ENCODE peak calls at places on chromosomes 5 and 9, in eight cellular contexts. A is IMR-90, F is astrocyte of the spinal cord, E is MM.1S, D is hepatocyte, R is A549, I is upper lobe of left lung, P is HFF-Myc. U is an unnamed sample.

GRCh38 chr9:89850633-89851325 is 246.0 kb downstream of the GADD45G start:
- DNase-seq in F (peak), I (no peak), D (peak), A (peak), P (no peak), E (no peak), R (no peak), U (no peak)

GRCh38 chr9:128094166-128094949 is 26.3 kb downstream of the SLC25A25 start:
- DNase-seq in D (peak), F (peak), E (no peak), I (no peak), P (peak), A (peak), R (peak), U (peak)

GRCh38 chr9:20754556-20754955 is 70.5 kb downstream of the FOCAD start:
- DNase-seq in I (no peak), R (no peak), P (no peak), D (no peak), E (no peak), F (peak), A (peak), U (no peak)

GRCh38 chr9:137294684-137295312 is 7.3 kb downstream of the NRARP start:
- DNase-seq in A (peak), D (peak), R (no peak), E (no peak), P (no peak), I (peak), F (peak), U (no peak)

GRCh38 chr9:118992813-118993747 is 376.2 kb downstream of the BRINP1 start:
- DNase-seq in F (no peak), I (no peak), R (no peak), A (no peak), D (peak), E (no peak), P (no peak), U (no peak)

GRCh38 chr5:43839218-43839617 is 236.2 kb downstream of the NNT start:
- DNase-seq in P (peak), F (peak), I (no peak), R (no peak), E (no peak), A (peak), D (no peak), U (no peak)

GRCh38 chr9:109986423-109987055 is 206.5 kb downstream of the PALM2AKAP2 start:
- DNase-seq in R (no peak), D (no peak), F (peak), P (peak), E (no peak), I (no peak), A (peak), U (no peak)

GRCh38 chr9:133762488-133763271 is 24.5 kb upstream of the SARDH start:
- DNase-seq in A (no peak), I (peak), F (no peak), E (no peak), D (no peak), R (no peak), P (no peak), U (no peak)

GRCh38 chr9:20854444-20854843 is 170.4 kb downstream of the FOCAD start:
- DNase-seq in E (no peak), A (peak), P (no peak), I (no peak), F (peak), D (no peak), R (no peak), U (no peak)

GRCh38 chr9:133918123-133918813 is 73.9 kb downstream of the VAV2 start:
- DNase-seq in A (peak), R (no peak), E (no peak), I (no peak), D (no peak), P (no peak), F (no peak), U (no peak)

GRCh38 chr5:147821791-147822190 is 9.7 kb downstream of the SPINK1 start:
- DNase-seq in A (no peak), F (no peak), E (no peak), I (no peak), R (no peak), D (no peak), P (no peak), U (no peak)

GRCh38 chr9:137301086-137301947 is 754 bp downstream of the NRARP start:
- DNase-seq in E (no peak), D (peak), A (peak), R (no peak), F (peak), I (peak), P (no peak), U (no peak)

GRCh38 chr9:110076894-110077725 is 130.8 kb downstream of the C9orf152 start:
- DNase-seq in I (no peak), D (no peak), F (peak), A (peak), P (no peak), R (no peak), E (no peak), U (no peak)

GRCh38 chr9:21479152-21479702 is 2.9 kb downstream of the IFNE start:
- DNase-seq in A (no peak), D (no peak), R (no peak), P (no peak), E (no peak), F (no peak), I (no peak), U (no peak)

GRCh38 chr5:181035991-181036815 is 3.9 kb upstream of the BTNL9 start:
- DNase-seq in F (no peak), R (no peak), I (no peak), A (no peak), P (no peak), E (no peak), D (no peak), U (no peak)

GRCh38 chr9:36900136-36900855 is 133.8 kb downstream of the PAX5 start:
- DNase-seq in P (no peak), I (no peak), A (no peak), E (no peak), R (no peak), F (no peak), D (no peak), U (no peak)

GRCh38 chr5:142015781-142016533 is 3.1 kb upstream of the GNPDA1 start:
- DNase-seq in R (no peak), F (peak), D (peak), P (no peak), A (peak), E (peak), I (no peak), U (no peak)

GRCh38 chr5:23330726-23331125 is 176.7 kb upstream of the PRDM9 start:
- DNase-seq in E (no peak), F (no peak), D (no peak), I (no peak), A (no peak), R (no peak), P (no peak), U (no peak)

GRCh38 chr5:65913519-65913918 is 12.9 kb upstream of the ERBIN start:
- DNase-seq in E (no peak), I (no peak), A (peak), F (peak), P (no peak), D (no peak), R (no peak), U (no peak)

GRCh38 chr9:68685770-68686169 is 19.3 kb upstream of the PIP5K1B start:
- DNase-seq in E (peak), D (no peak), P (no peak), F (no peak), R (peak), I (no peak), A (no peak), U (peak)

GRCh38 chr9:93267681-93268505 is 84.0 kb downstream of the WNK2 start:
- DNase-seq in I (peak), F (no peak), P (no peak), E (no peak), D (peak), R (no peak), A (no peak), U (peak)

GRCh38 chr9:114046876-114047275 is 31.2 kb downstream of the AMBP start:
- DNase-seq in P (peak), E (no peak), R (no peak), D (no peak), A (peak), F (no peak), I (no peak), U (no peak)

GRCh38 chr5:1363160-1363559 is 18.3 kb upstream of the CLPTM1L start:
- DNase-seq in D (no peak), E (no peak), F (no peak), A (no peak), P (no peak), R (peak), I (no peak), U (no peak)
- TF ChIP-seq CTCF in D (no peak), E (no peak), F (no peak), A (no peak), P (no peak), R (no peak), I (no peak), U (no peak)

DNA sequence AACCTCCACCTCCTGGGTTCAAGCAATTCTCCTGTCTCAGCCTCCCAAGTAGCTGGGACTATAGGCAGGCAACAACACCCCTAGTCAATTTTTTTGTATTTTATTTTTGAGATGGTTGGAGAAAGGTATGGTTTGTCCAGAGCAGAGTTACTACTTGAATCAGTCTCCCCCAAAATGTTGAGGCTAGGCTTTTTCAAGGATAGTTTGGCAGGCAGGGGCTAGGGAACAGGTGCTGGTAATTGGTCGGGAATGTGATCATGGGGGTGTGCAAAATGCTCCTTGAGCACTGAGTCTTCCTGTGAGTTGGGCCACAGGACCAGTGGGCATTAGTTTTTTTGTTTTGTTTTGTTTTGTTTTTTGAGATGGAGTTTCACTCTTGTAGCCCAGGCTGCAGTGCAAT is 28.3 kb upstream of the PRRC2B start:
- DNase-seq in I (no peak), A (no peak), R (no peak), E (no peak), D (no peak), F (no peak), P (no peak), U (no peak)
- TF ChIP-seq CTCF in I (no peak), A (no peak), R (no peak), E (no peak), D (no peak), F (no peak), P (no peak), U (no peak)

GRCh38 chr9:97109194-97109811 is 70.4 kb upstream of the CTSV start:
- DNase-seq in R (peak), A (peak), P (peak), I (no peak), D (peak), E (peak), F (peak), U (no peak)
- TF ChIP-seq CTCF in R (peak), A (peak), P (peak), I (peak), D (peak), E (peak), F (peak), U (no peak)

DNA sequence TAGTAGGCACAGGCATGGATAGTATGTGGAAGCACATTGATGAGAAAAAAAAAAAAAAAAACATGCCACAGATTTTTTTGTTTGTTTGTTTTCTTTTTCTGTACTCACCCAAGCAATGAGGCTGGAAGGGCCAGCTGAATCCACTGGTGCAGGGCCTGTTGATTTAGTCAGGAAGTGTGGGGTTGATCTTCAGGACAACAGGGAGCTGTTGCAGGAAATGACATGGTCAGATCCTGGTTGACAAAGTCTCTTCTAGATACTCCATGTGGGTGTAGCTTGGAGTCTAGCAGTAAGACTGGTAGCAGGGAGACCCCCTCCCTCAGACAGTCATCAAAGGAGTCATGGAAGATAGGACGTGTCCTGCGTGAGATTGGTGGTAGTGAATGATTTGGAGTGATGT is 191.8 kb downstream of the PAPPA start:
- DNase-seq in D (no peak), F (no peak), E (no peak), P (no peak), A (no peak), R (no peak), I (no peak), U (no peak)
- TF ChIP-seq CTCF in D (no peak), F (no peak), E (no peak), P (no peak), A (no peak), R (no peak), I (no peak), U (no peak)